ENCODE peak calls at places on chromosomes 7 and 10, in eight cellular contexts. K is activated CD4-positive, CD25-positive, alpha-beta regulatory T cell; Z is kidney tubule cell; T is GM10248; J is dorsolateral prefrontal cortex; D is anterior cingulate cortex; C is NCI-H446 treated with DMSO at 0.1 percent for 48 hours; V is activated CD8-positive, alpha-beta T cell treated with anti-CD3 and anti-CD28 coated beads for 36 hours. X is an unnamed sample.

GRCh38 chr10:77165445-77166316 is 471.9 kb downstream of the KCNMA1 start:
- DNase-seq in K (no peak), Z (peak; percentile 77), T (peak; percentile 27), J (peak; percentile 41), D (peak; percentile 11), C (peak; percentile 16), V (peak; percentile 49), X (no peak)

GRCh38 chr7:131194070-131194865 is 133.4 kb upstream of the MKLN1 start:
- DNase-seq in K (no peak), Z (no peak), T (no peak), J (no peak), D (no peak), C (no peak), V (no peak), X (no peak)

GRCh38 chr7:27252935-27253333 is 10.3 kb downstream of the EVX1 start:
- DNase-seq in K (no peak), Z (no peak), T (no peak), J (no peak), D (no peak), C (no peak), V (no peak), X (no peak)

GRCh38 chr7:17401806-17402627 is 103.6 kb downstream of the AHR start:
- DNase-seq in K (no peak), Z (no peak), T (peak; percentile 35), J (no peak), D (no peak), C (no peak), V (no peak), X (no peak)

GRCh38 chr10:70191161-70191770 is 21.0 kb upstream of the SAR1A start:
- DNase-seq in K (no peak), Z (peak; percentile 15), T (no peak), J (no peak), D (no peak), C (no peak), V (no peak), X (no peak)

GRCh38 chr10:16381083-16381482 is 55.7 kb upstream of the PTER start:
- DNase-seq in K (no peak), Z (peak; percentile 99), T (peak; percentile 32), J (no peak), D (no peak), C (no peak), V (no peak), X (no peak)

GRCh38 chr7:143882020-143882610 is 19.9 kb downstream of the TCAF1 start:
- DNase-seq in K (no peak), Z (no peak), T (peak; percentile 16), J (peak; percentile 78), D (peak; percentile 76), C (no peak), V (no peak), X (no peak)

GRCh38 chr10:68871731-68872342 is 29.3 kb upstream of the DDX50 start:
- DNase-seq in K (no peak), Z (peak; percentile 67), T (no peak), J (no peak), D (no peak), C (peak; percentile 91), V (no peak), X (no peak)

GRCh38 chr7:157667261-157667660 is 330.5 kb downstream of the DNAJB6 start:
- DNase-seq in K (no peak), Z (no peak), T (no peak), J (no peak), D (no peak), C (no peak), V (no peak), X (no peak)

GRCh38 chr7:132399367-132399766 is 176.9 kb downstream of the PLXNA4 start:
- DNase-seq in K (no peak), Z (no peak), T (no peak), J (no peak), D (no peak), C (no peak), V (no peak), X (no peak)

GRCh38 chr10:119489572-119490326 is 52.8 kb downstream of the RGS10 start:
- DNase-seq in K (peak; percentile 35), Z (peak; percentile 26), T (peak; percentile 79), J (no peak), D (no peak), C (no peak), V (peak; percentile 75), X (peak; percentile 38)

GRCh38 chr10:69004821-69005220 is 16.2 kb downstream of the KIFBP start:
- DNase-seq in K (no peak), Z (peak; percentile 51), T (peak; percentile 52), J (no peak), D (no peak), C (no peak), V (no peak), X (no peak)

GRCh38 chr10:93039721-93040120 is 20.9 kb upstream of the CYP26C1 start:
- DNase-seq in K (no peak), Z (peak; percentile 29), T (peak; percentile 66), J (no peak), D (no peak), C (no peak), V (peak; percentile 21), X (no peak)

GRCh38 chr7:12403287-12404181 is at the start of gene VWDE:
- DNase-seq in K (no peak), Z (peak; percentile 57), T (peak; percentile 32), J (peak; percentile 49), D (peak; percentile 16), C (peak; percentile 37), V (peak; percentile 79), X (peak; percentile 11)

GRCh38 chr7:39238209-39238869 is 260.6 kb downstream of the POU6F2 start:
- DNase-seq in K (no peak), Z (no peak), T (no peak), J (no peak), D (no peak), C (no peak), V (no peak), X (no peak)

GRCh38 chr10:42932735-42933453 is 144.0 kb upstream of the RET start:
- DNase-seq in K (no peak), Z (no peak), T (no peak), J (no peak), D (no peak), C (no peak), V (peak; percentile 72), X (peak; percentile 17)

GRCh38 chr7:85025312-85025756 is 161.5 kb downstream of the SEMA3D start:
- DNase-seq in K (no peak), Z (peak; percentile 12), T (no peak), J (no peak), D (no peak), C (peak; percentile 17), V (no peak), X (no peak)

GRCh38 chr7:40836218-40836617 is 701.4 kb downstream of the SUGCT start:
- DNase-seq in K (no peak), Z (peak; percentile 69), T (no peak), J (no peak), D (no peak), C (no peak), V (no peak), X (no peak)

GRCh38 chr10:3876563-3876962 is 91.6 kb upstream of the KLF6 start:
- DNase-seq in K (no peak), Z (no peak), T (no peak), J (no peak), D (no peak), C (no peak), V (no peak), X (no peak)

GRCh38 chr7:155680124-155680523 is 35.7 kb downstream of the RBM33 start:
- DNase-seq in K (no peak), Z (no peak), T (no peak), J (no peak), D (no peak), C (no peak), V (no peak), X (no peak)

X was measured in stimulated activated CD8-positive, alpha-beta memory T cell treated with anti-CD3 and anti-CD28 coated beads, Interleukin-15, amount 100 ng/mL, for 4 hours.